ENCODE peak calls at places on chromosomes 13 and 19, in four cellular contexts. I is A549, R is K562, S is HepG2. L is an unnamed sample.

GRCh38 chr19:10061717-10062310 is 24.3 kb upstream of the SHFL start:
- DNase-seq in I (no peak), R (peak; percentile 76), S (no peak), L (peak; percentile 52)

GRCh38 chr19:1619094-1619439 is 13.8 kb upstream of the UQCR11 start:
- DNase-seq in R (no peak), S (no peak), I (no peak), L (no peak)

GRCh38 chr13:77002590-77003190 is 10.8 kb downstream of the CLN5 start:
- DNase-seq in R (peak; percentile 9), S (peak; percentile 23), I (peak; percentile 22), L (no peak)

GRCh38 chr13:61339054-61339621 is 76.5 kb downstream of the PCDH20 start:
- DNase-seq in S (no peak), I (no peak), R (no peak), L (peak; percentile 19)

GRCh38 chr19:35257113-35257461 is 8.3 kb downstream of the LSR start:
- DNase-seq in R (no peak), I (no peak), S (no peak), L (peak; percentile 5)

GRCh38 chr19:17103177-17103576 is 27.6 kb downstream of the MYO9B start:
- DNase-seq in R (peak; percentile 49), I (peak; percentile 58), S (peak; percentile 56), L (peak; percentile 70)

GRCh38 chr19:45809643-45810159 is 5.4 kb downstream of the RSPH6A start:
- DNase-seq in I (peak; percentile 68), R (peak; percentile 53), S (no peak), L (no peak)

GRCh38 chr13:113258655-113259054 is 38.4 kb upstream of the LAMP1 start:
- DNase-seq in R (no peak), S (no peak), I (no peak), L (no peak)

GRCh38 chr19:19900124-19900523 is 622 bp upstream of the ZNF93 start:
- DNase-seq in I (no peak), R (peak; percentile 40), S (no peak), L (no peak)

GRCh38 chr19:342128-342455 is 2.5 kb downstream of the MIER2 start:
- DNase-seq in R (no peak), S (no peak), I (no peak), L (no peak)

GRCh38 chr19:342801-343421 is 1.7 kb downstream of the MIER2 start:
- DNase-seq in R (peak; percentile 38), S (no peak), I (no peak), L (no peak)

GRCh38 chr19:343941-344624 is 513 bp downstream of the MIER2 start:
- DNase-seq in R (peak; percentile 93), S (no peak), I (no peak), L (peak; percentile 50)

GRCh38 chr19:344625-345319 is at the start of gene MIER2:
- DNase-seq in R (peak; percentile 98), I (peak; percentile 80), S (peak; percentile 50), L (peak; percentile 92)

DNA sequence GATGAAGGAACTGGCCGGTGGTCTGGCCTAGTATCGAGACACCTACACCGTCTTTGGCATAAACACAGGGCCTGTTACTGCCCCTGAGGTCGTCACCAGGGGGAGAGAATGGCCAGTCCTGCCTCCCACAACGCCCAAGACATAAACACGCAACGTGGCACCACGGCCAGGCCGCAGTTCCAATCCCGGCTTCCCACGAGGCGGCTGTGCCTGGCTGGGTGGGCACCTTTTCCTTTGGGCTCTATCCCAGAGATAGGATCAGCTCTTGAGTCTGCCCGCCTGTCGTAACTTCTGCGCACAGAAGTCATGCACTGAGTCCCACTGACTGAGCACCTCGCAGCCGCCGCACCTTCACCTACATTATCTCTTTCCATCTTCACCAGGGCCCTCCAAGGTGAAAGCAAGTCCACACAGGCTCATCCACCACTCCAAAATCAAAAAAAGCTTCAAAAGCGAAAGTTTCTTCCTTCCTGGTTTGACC is 1.1 kb downstream of the MIER2 start:
- DNase-seq in I (no peak), S (no peak), R (peak; percentile 29), L (no peak)
- TF ChIP-seq NR3C1 in I (no peak), S (no peak), R (no peak), L (no peak)

DNA sequence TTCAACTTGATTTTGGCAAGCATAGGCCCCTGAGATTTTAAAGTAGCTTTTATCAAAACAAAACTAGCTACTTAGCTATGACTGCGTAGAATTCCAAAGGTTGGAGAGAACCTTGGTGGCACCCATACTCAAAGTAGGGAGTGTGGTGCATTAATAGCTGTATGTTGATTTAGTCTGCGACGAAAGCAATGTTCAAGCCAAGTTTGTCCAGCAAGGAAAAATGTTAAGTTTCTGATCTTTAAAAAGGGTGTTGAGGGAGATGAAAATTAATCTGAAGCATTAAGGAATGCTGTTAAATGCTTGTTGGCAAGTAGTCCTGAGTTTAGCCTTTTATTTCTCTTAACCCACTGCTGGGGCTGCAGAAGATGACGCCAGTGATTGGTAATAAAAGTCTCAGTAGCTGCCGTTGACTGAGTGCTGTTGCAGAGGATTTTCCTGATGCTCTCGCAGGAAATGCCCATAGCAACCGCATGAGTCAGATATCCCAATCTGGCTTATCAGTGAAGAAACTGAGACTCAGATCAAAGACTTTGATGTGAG is 75.9 kb upstream of the RNF113B start:
- DNase-seq in S (peak; percentile 49), I (no peak), R (no peak), L (no peak)
- TF ChIP-seq NR3C1 in S (no peak), I (no peak), R (no peak), L (no peak)

GRCh38 chr13:75137911-75138571 is 343.9 kb downstream of the TBC1D4 start:
- DNase-seq in I (no peak), S (no peak), R (no peak), L (no peak)

GRCh38 chr13:75136151-75136550 is 345.8 kb downstream of the TBC1D4 start:
- DNase-seq in S (no peak), R (no peak), I (no peak), L (no peak)

GRCh38 chr13:75132800-75133695 is 348.9 kb downstream of the TBC1D4 start:
- DNase-seq in I (no peak), R (no peak), S (no peak), L (no peak)

GRCh38 chr13:75139291-75139690 is 342.7 kb downstream of the TBC1D4 start:
- DNase-seq in R (no peak), S (no peak), I (no peak), L (no peak)

GRCh38 chr13:75135325-75135825 is 346.6 kb downstream of the TBC1D4 start:
- DNase-seq in S (no peak), R (no peak), I (peak; percentile 64), L (no peak)
- TF ChIP-seq NR3C1 in S (no peak), R (no peak), I (no peak), L (no peak)

DNA sequence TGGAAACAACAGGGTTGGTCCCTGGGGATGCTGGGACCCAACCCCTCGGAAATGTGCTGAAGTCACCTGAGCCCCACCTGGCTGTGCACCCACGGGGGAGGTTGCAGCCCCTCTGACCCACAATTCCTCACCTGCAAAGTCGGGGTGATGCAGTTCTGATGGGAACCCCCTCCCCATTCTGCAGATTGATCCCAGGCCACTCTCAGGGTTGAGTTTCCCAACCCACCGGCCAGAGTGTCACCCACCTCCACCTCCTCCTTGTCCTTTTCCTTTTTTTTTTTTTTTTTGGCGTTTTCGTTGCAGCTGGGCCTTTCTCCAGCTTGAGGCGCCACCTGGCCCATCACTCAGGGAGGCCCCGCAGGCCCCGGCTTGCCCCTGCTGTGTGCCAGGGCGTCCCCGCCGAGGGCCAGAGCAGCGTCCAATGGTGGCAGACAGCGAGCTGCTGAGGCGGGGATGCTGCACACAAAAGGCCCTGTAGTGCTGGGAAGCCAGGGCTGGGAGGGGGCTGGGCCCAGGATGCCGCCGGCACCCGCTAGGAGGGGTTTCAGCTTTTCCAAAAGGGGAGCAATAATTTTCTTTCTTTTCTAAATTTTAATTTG is 4.6 kb downstream of the PIK3R2 start:
- DNase-seq in R (no peak), I (no peak), S (no peak), L (peak; percentile 59)
- TF ChIP-seq NR3C1 in R (no peak), I (no peak), S (no peak), L (no peak)

DNA sequence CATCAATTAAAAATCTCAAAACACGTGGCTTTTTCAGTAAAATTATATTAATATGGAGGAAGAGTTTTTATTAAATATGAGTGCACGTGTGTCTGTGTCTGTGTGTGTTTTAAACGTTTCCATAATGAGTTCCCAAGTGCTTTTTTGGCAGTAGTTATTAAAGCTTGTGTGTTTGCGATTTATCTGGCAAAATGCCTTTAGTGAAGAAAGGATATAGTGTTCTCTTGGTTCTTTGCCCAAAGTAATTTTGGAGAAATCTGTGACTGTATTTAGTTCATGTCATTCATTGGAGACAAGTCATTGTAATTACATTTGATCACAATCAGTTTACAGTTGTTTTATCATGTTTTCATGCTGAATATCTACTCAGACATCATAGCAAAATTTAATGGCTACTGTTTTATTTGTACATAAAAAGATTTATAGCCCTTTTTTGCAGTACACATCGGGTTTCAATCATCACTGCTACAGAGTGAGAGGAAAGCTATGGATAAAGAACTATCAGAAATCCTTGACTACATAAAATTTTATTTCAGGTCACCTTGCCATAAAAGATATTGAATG is 176.2 kb downstream of the TM9SF2 start:
- DNase-seq in R (no peak), S (no peak), I (no peak), L (no peak)
- TF ChIP-seq NR3C1 in R (no peak), S (no peak), I (no peak), L (no peak)